ENCODE peak calls at places on chromosomes 3 and 15, in six cellular contexts. M is CD4-positive, alpha-beta memory T cell; W is heart left ventricle; Q is hepatocyte; D is uterus; E is effector memory CD4-positive, alpha-beta T cell. T is an unnamed sample.

GRCh38 chr15:79898369-79898768 is 1.6 kb upstream of the MTHFS start:
- DNase-seq in M (no peak), W (no peak), Q (no peak), D (no peak), E (no peak), T (no peak)

GRCh38 chr15:85120351-85121113 is 138.9 kb downstream of the PDE8A start:
- DNase-seq in M (no peak), W (no peak), Q (no peak), D (no peak), E (no peak), T (no peak)

GRCh38 chr15:86073281-86073680 is 6.4 kb upstream of the AGBL1 start:
- DNase-seq in M (no peak), W (no peak), Q (no peak), D (no peak), E (no peak), T (no peak)

GRCh38 chr3:154842546-154842945 is 237.6 kb upstream of the MME start:
- DNase-seq in M (no peak), W (no peak), Q (no peak), D (no peak), E (no peak), T (no peak)

GRCh38 chr3:129343643-129344360 is 65.1 kb downstream of the HMCES start:
- DNase-seq in M (peak; percentile 10), W (peak; percentile 48), Q (peak; percentile 76), D (no peak), E (no peak), T (no peak)

GRCh38 chr3:17238029-17238428 is 353.3 kb downstream of the PLCL2 start:
- DNase-seq in M (no peak), W (no peak), Q (no peak), D (no peak), E (no peak), T (no peak)

GRCh38 chr3:195752538-195753331 is 32.0 kb downstream of the MUC20 start:
- DNase-seq in M (no peak), W (no peak), Q (no peak), D (no peak), E (no peak), T (no peak)

GRCh38 chr3:191085091-191085490 is 114.0 kb upstream of the OSTN start:
- DNase-seq in M (no peak), W (no peak), Q (no peak), D (no peak), E (no peak), T (no peak)

GRCh38 chr3:189365609-189366564 is 194.1 kb downstream of the TPRG1 start:
- DNase-seq in M (no peak), W (no peak), Q (no peak), D (no peak), E (no peak), T (no peak)

GRCh38 chr15:31279221-31280036 is 47.2 kb upstream of the KLF13 start:
- DNase-seq in M (no peak), W (no peak), Q (no peak), D (no peak), E (no peak), T (no peak)

GRCh38 chr3:161322781-161323568 is 48.3 kb downstream of the SPTSSB start:
- DNase-seq in M (no peak), W (no peak), Q (no peak), D (no peak), E (no peak), T (no peak)

GRCh38 chr3:37899101-37899707 is 37.5 kb downstream of the CTDSPL start:
- DNase-seq in M (no peak), W (no peak), Q (no peak), D (no peak), E (no peak), T (no peak)

GRCh38 chr3:72259755-72260589 is 475.0 kb upstream of the PROK2 start:
- DNase-seq in M (no peak), W (no peak), Q (no peak), D (no peak), E (no peak), T (no peak)

GRCh38 chr15:91304794-91305193 is 204.7 kb downstream of the SV2B start:
- DNase-seq in M (no peak), W (no peak), Q (no peak), D (no peak), E (no peak), T (no peak)

GRCh38 chr15:55586808-55587207 is 1.3 kb downstream of the PYGO1 start:
- DNase-seq in M (no peak), W (no peak), Q (no peak), D (no peak), E (no peak), T (no peak)

GRCh38 chr15:87033056-87033455 is 953.4 kb downstream of the AGBL1 start:
- DNase-seq in M (no peak), W (no peak), Q (peak; percentile 11), D (no peak), E (no peak), T (no peak)

GRCh38 chr15:48563944-48564343 is 81.6 kb downstream of the FBN1 start:
- DNase-seq in M (no peak), W (no peak), Q (no peak), D (no peak), E (no peak), T (no peak)

GRCh38 chr3:45026957-45027356 is 854 bp downstream of the CLEC3B start:
- DNase-seq in M (no peak), W (peak; percentile 86), Q (no peak), D (peak; percentile 65), E (no peak), T (peak; percentile 92)
- H3K4me3 ChIP-seq in M (no peak overlapping the region), W (peak overlapping the region; percentile 61), Q (no peak overlapping the region), D (no peak overlapping the region), E (no peak overlapping the region), T (peak overlapping the region; percentile 62)

GRCh38 chr3:133934996-133935842 is 39.5 kb upstream of the RAB6B start:
- DNase-seq in M (no peak), W (no peak), Q (no peak), D (no peak), E (no peak), T (no peak)

GRCh38 chr3:133934073-133934970 is 38.6 kb upstream of the RAB6B start:
- DNase-seq in M (no peak), W (no peak), Q (peak; percentile 40), D (no peak), E (no peak), T (no peak)

GRCh38 chr3:133937756-133938601 is 42.3 kb upstream of the RAB6B start:
- DNase-seq in M (no peak), W (no peak), Q (no peak), D (no peak), E (no peak), T (no peak)

GRCh38 chr3:133937061-133937686 is 41.5 kb upstream of the RAB6B start:
- DNase-seq in M (no peak), W (no peak), Q (no peak), D (no peak), E (no peak), T (no peak)

GRCh38 chr3:133935843-133936825 is 40.5 kb upstream of the RAB6B start:
- DNase-seq in M (no peak), W (no peak), Q (no peak), D (no peak), E (no peak), T (no peak)
- H3K27me3 ChIP-seq in M (no peaks in the 10 kb centered on the region), W (no peaks in the 10 kb centered on the region), Q (no peaks in the 10 kb centered on the region), D (no peaks in the 10 kb centered on the region), E (no peaks in the 10 kb centered on the region), T (no peaks in the 10 kb centered on the region)

GRCh38 chr15:52786436-52787122 is 3.6 kb downstream of the ONECUT1 start:
- DNase-seq in M (no peak), W (no peak), Q (no peak), D (no peak), E (no peak), T (no peak)
- H3K27ac ChIP-seq in M (no peak overlapping the region), W (no peak overlapping the region), Q (no peak overlapping the region), D (no peak overlapping the region), E (no peak overlapping the region), T (no peak overlapping the region)

GRCh38 chr3:47083786-47084185 is 80.1 kb downstream of the SETD2 start:
- DNase-seq in M (no peak), W (no peak), Q (no peak), D (no peak), E (no peak), T (no peak)
- H3K4me3 ChIP-seq in M (no peak overlapping the region), W (no peak overlapping the region), Q (no peak overlapping the region), D (no peak overlapping the region), E (no peak overlapping the region), T (no peak overlapping the region)

DNA sequence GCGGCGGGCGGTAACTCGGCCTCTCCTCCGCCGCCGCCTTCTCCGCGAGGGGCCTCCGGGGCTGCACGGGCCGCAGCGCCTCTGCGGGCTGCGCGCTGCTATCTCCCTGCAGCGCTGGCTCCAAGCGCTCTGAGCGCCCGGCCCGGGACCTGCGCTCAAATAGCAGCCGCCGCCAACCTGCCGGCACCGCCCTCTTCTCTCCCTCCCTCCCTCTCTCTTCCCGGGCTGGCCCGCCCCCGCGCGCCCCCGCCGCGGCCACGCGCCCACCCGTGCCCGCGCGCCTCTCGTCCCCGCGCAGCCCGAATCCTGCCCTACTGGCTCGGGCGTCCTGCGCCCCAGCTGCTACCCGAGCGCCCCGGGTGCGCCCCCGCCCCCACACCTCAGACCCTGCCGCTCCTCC is at the start of gene CACNA2D2:
- DNase-seq in M (peak; percentile 71), W (peak; percentile 62), Q (peak; percentile 80), D (peak; percentile 72), E (peak; percentile 52), T (peak; percentile 70)
- H3K27me3 ChIP-seq in M (no peaks in the 10 kb centered on the region), W (peaks cover 6% of the 10 kb centered on the region), Q (peaks cover 49% of the 10 kb centered on the region), D (no peaks in the 10 kb centered on the region), E (no peaks in the 10 kb centered on the region), T (peaks cover 36% of the 10 kb centered on the region)

GRCh38 chr3:44125882-44126281 is 115.8 kb upstream of the TOPAZ1 start:
- DNase-seq in M (no peak), W (peak; percentile 31), Q (peak; percentile 56), D (no peak), E (no peak), T (no peak)
- H3K27ac ChIP-seq in M (no peak overlapping the region), W (no peak overlapping the region), Q (peak overlapping the region; percentile 57), D (no peak overlapping the region), E (no peak overlapping the region), T (no peak overlapping the region)

GRCh38 chr15:59250249-59250648 is 43.6 kb downstream of the LDHAL6B start:
- DNase-seq in M (no peak), W (no peak), Q (no peak), D (no peak), E (no peak), T (no peak)
- H3K4me3 ChIP-seq in M (no peak overlapping the region), W (no peak overlapping the region), Q (no peak overlapping the region), D (no peak overlapping the region), E (no peak overlapping the region), T (no peak overlapping the region)